ENCODE peak calls at places on chromosomes 4 and X, in eight cellular contexts. R is body of pancreas, W is tibial artery, B is H54, O is mammary epithelial cell, E is Kasumi-1, I is NCI-H2107, A is astrocyte. X is an unnamed sample.

GRCh38 chrX:118679290-118679689 is 48.1 kb upstream of the IL13RA1 start:
- DNase-seq in R (no peak), W (no peak), B (no peak), O (no peak), E (peak), I (no peak), A (no peak), X (no peak)

GRCh38 chrX:6226053-6226645 is 2.5 kb downstream of the NLGN4X start:
- DNase-seq in R (no peak), W (no peak), B (no peak), O (peak), E (no peak), I (no peak), A (no peak), X (no peak)

GRCh38 chr4:124777007-124777406 is 64.5 kb upstream of the ANKRD50 start:
- DNase-seq in R (no peak), W (no peak), B (no peak), O (no peak), E (no peak), I (no peak), A (no peak), X (no peak)

GRCh38 chr4:81173213-81173612 is 41.8 kb downstream of the PRKG2 start:
- DNase-seq in R (no peak), W (no peak), B (no peak), O (no peak), E (no peak), I (no peak), A (no peak), X (no peak)

GRCh38 chrX:128543114-128543513 is 490.9 kb upstream of the ACTRT1 start:
- DNase-seq in R (no peak), W (no peak), B (no peak), O (no peak), E (no peak), I (no peak), A (no peak), X (no peak)

GRCh38 chrX:121308276-121308805 is 260.9 kb downstream of the GLUD2 start:
- DNase-seq in R (peak), W (no peak), B (peak), O (peak), E (peak), I (no peak), A (peak), X (no peak)

GRCh38 chrX:86137071-86137470 is 11.2 kb upstream of the DACH2 start:
- DNase-seq in R (no peak), W (no peak), B (no peak), O (peak), E (no peak), I (no peak), A (no peak), X (no peak)

GRCh38 chr4:173494013-173494970 is 35.7 kb downstream of the HAND2 start:
- DNase-seq in R (peak), W (peak), B (peak), O (peak), E (peak), I (no peak), A (peak), X (peak)

GRCh38 chr4:7392438-7393374 is 42.0 kb downstream of the PSAPL1 start:
- DNase-seq in R (peak), W (peak), B (no peak), O (no peak), E (no peak), I (no peak), A (peak), X (no peak)

GRCh38 chr4:185101354-185101890 is 41.6 kb upstream of the SLC25A4 start:
- DNase-seq in R (no peak), W (no peak), B (no peak), O (no peak), E (no peak), I (no peak), A (no peak), X (no peak)

GRCh38 chr4:38621004-38621684 is 42.9 kb upstream of the KLF3 start:
- DNase-seq in R (peak), W (no peak), B (no peak), O (peak), E (no peak), I (peak), A (peak), X (no peak)

GRCh38 chr4:70544279-70544870 is 26.0 kb downstream of the AMTN start:
- DNase-seq in R (no peak), W (no peak), B (no peak), O (peak), E (peak), I (no peak), A (no peak), X (no peak)

GRCh38 chrX:106999002-106999975 is 723 bp downstream of the MORC4 start:
- DNase-seq in R (peak), W (peak), B (peak), O (peak), E (no peak), I (peak), A (peak), X (peak)

GRCh38 chrX:85084770-85085393 is 81.2 kb downstream of the APOOL start:
- DNase-seq in R (peak), W (no peak), B (no peak), O (peak), E (peak), I (no peak), A (peak), X (no peak)

GRCh38 chr4:137934921-137935320 is 307.2 kb downstream of the SLC7A11 start:
- DNase-seq in R (no peak), W (no peak), B (no peak), O (no peak), E (no peak), I (no peak), A (no peak), X (no peak)

GRCh38 chrX:40006025-40007017 is 91.4 kb downstream of the BCOR start:
- DNase-seq in R (peak), W (no peak), B (no peak), O (no peak), E (no peak), I (no peak), A (no peak), X (no peak)

GRCh38 chr4:7787681-7788141 is 151.9 kb downstream of the AFAP1 start:
- DNase-seq in R (no peak), W (peak), B (no peak), O (no peak), E (no peak), I (no peak), A (no peak), X (no peak)